ENCODE peak calls at places on chromosomes 5 and 9, in four cellular contexts. B is GM03348, Q is EL, N is A172. I is an unnamed sample.

GRCh38 chr9:137774775-137775386 is 102.7 kb upstream of the CACNA1B start:
- DNase-seq in B (no peak), Q (no peak), N (no peak), I (no peak)

GRCh38 chr9:122032346-122032745 is 60.8 kb downstream of the TTLL11 start:
- DNase-seq in B (no peak), Q (no peak), N (no peak), I (no peak)

GRCh38 chr9:131674425-131675421 is 65.2 kb downstream of the RAPGEF1 start:
- DNase-seq in B (no peak), Q (no peak), N (no peak), I (no peak)

GRCh38 chr5:31845351-31845750 is 206.4 kb downstream of the PDZD2 start:
- DNase-seq in B (no peak), Q (no peak), N (no peak), I (no peak)

GRCh38 chr9:93304574-93305496 is 120.9 kb downstream of the WNK2 start:
- DNase-seq in B (peak), Q (peak), N (peak), I (peak)

GRCh38 chr9:81559741-81560140 is 129.6 kb downstream of the TLE1 start:
- DNase-seq in B (peak), Q (peak), N (peak), I (peak)

GRCh38 chr9:94156549-94157407 is 72.5 kb downstream of the PTPDC1 start:
- DNase-seq in B (no peak), Q (no peak), N (peak), I (peak)

GRCh38 chr5:87020099-87020934 is 247.4 kb upstream of the RASA1 start:
- DNase-seq in B (peak), Q (peak), N (peak), I (peak)

GRCh38 chr9:125536184-125537152 is 170.5 kb downstream of the MAPKAP1 start:
- DNase-seq in B (peak), Q (peak), N (no peak), I (no peak)

GRCh38 chr5:124743534-124744169 is 2.8 kb downstream of the ZNF608 start:
- DNase-seq in B (no peak), Q (no peak), N (no peak), I (peak)

GRCh38 chr5:112475747-112476435 is 56.8 kb upstream of the EPB41L4A start:
- DNase-seq in B (no peak), Q (no peak), N (peak), I (peak)

GRCh38 chr9:38437193-38437823 is 13.1 kb upstream of the IGFBPL1 start:
- DNase-seq in B (peak), Q (peak), N (peak), I (no peak)

GRCh38 chr9:18297532-18297872 is 176.5 kb upstream of the ADAMTSL1 start:
- DNase-seq in B (no peak), Q (no peak), N (no peak), I (no peak)

GRCh38 chr5:26791433-26791832 is 247.0 kb downstream of the CDH9 start:
- DNase-seq in B (no peak), Q (no peak), N (peak), I (no peak)

GRCh38 chr5:89343666-89344065 is 460.7 kb upstream of the MEF2C start:
- DNase-seq in B (no peak), Q (no peak), N (no peak), I (peak)

GRCh38 chr9:108168451-108168850 is 678.9 kb upstream of the KLF4 start:
- DNase-seq in B (peak), Q (peak), N (peak), I (peak)

GRCh38 chr9:111632051-111632450 is 917 bp downstream of the DNAJC25 start:
- DNase-seq in B (peak), Q (no peak), N (no peak), I (no peak)

GRCh38 chr9:109297899-109298298 is 23.0 kb downstream of the EPB41L4B start:
- DNase-seq in B (peak), Q (peak), N (peak), I (no peak)

GRCh38 chr9:114336157-114336556 is 6.5 kb downstream of the ORM2 start:
- DNase-seq in B (no peak), Q (no peak), N (no peak), I (no peak)

GRCh38 chr5:105034335-105034734 is 1471.7 kb upstream of the NUDT12 start:
- DNase-seq in B (no peak), Q (no peak), N (no peak), I (no peak)

GRCh38 chr9:134066923-134067851 is 639 bp downstream of the BRD3 start:
- DNase-seq in B (peak), Q (peak), N (no peak), I (peak)

GRCh38 chr9:89444212-89444611 is 53.7 kb downstream of the SEMA4D start:
- DNase-seq in B (no peak), Q (no peak), N (no peak), I (no peak)

GRCh38 chr5:140633081-140633471 is at the start of gene CD14:
- DNase-seq in B (peak), Q (peak), N (no peak), I (peak)

GRCh38 chr9:109017061-109017460 is 3.8 kb upstream of the CTNNAL1 start:
- DNase-seq in B (no peak), Q (no peak), N (no peak), I (no peak)

GRCh38 chr9:71793386-71794105 is 25.2 kb upstream of the CEMIP2 start:
- DNase-seq in B (peak), Q (peak), N (peak), I (no peak)

GRCh38 chr9:134514503-134514902 is 127.1 kb upstream of the COL5A1 start:
- DNase-seq in B (no peak), Q (no peak), N (no peak), I (no peak)

GRCh38 chr9:27499481-27499880 is 24.6 kb upstream of the IFNK start:
- DNase-seq in B (peak), Q (peak), N (peak), I (no peak)

GRCh38 chr5:39331993-39332392 is 32.3 kb downstream of the C9 start:
- DNase-seq in B (peak), Q (peak), N (no peak), I (peak)

GRCh38 chr5:141889282-141889871 is 11.2 kb upstream of the PCDH1 start:
- DNase-seq in B (peak), Q (no peak), N (no peak), I (peak)

GRCh38 chr5:136064510-136064909 is 35.7 kb downstream of the TGFBI start:
- DNase-seq in B (no peak), Q (no peak), N (no peak), I (no peak)

GRCh38 chr5:77374686-77375085 is 117.4 kb downstream of the WDR41 start:
- DNase-seq in B (no peak), Q (no peak), N (no peak), I (no peak)

GRCh38 chr5:94508421-94509148 is 109.8 kb downstream of the KIAA0825 start:
- DNase-seq in B (no peak), Q (no peak), N (no peak), I (no peak)

GRCh38 chr5:14266686-14267085 is 123.5 kb downstream of the TRIO start:
- DNase-seq in B (no peak), Q (no peak), N (no peak), I (no peak)

GRCh38 chr9:85522459-85523092 is 219.2 kb downstream of the AGTPBP1 start:
- DNase-seq in B (peak), Q (peak), N (no peak), I (no peak)

GRCh38 chr5:50441479-50441815 is 359 bp upstream of the EMB start:
- DNase-seq in B (no peak), Q (no peak), N (no peak), I (no peak)

GRCh38 chr9:94479757-94480156 is 75.1 kb upstream of the PCAT7 start:
- DNase-seq in B (no peak), Q (no peak), N (no peak), I (no peak)

GRCh38 chr5:88729476-88730182 is 153.4 kb downstream of the MEF2C start:
- DNase-seq in B (peak), Q (peak), N (peak), I (peak)